ENCODE peak calls at places on chromosomes 1 and 21, in four cellular contexts. L is T-cell, J is EH, M is activated T-helper 1 cell treated with Interleukin-2 at 50 U/mL for 16 hours. Y is an unnamed sample.

GRCh38 chr1:116940809-116941640 is 31.3 kb downstream of the PTGFRN start:
- DNase-seq in L (no peak), M (no peak), J (no peak), Y (no peak)

GRCh38 chr1:84377480-84378095 is 20.7 kb upstream of the DNASE2B start:
- DNase-seq in L (no peak), M (no peak), J (peak), Y (no peak)

GRCh38 chr1:208061118-208061517 is 150.2 kb upstream of the CD34 start:
- DNase-seq in J (no peak), L (no peak), M (no peak), Y (no peak)

GRCh38 chr21:35190201-35190701 is 141.1 kb upstream of the RUNX1 start:
- DNase-seq in J (peak), M (no peak), L (no peak), Y (no peak)

GRCh38 chr1:8423702-8424538 is 106.0 kb downstream of the SLC45A1 start:
- DNase-seq in L (no peak), M (peak), J (peak), Y (peak)

GRCh38 chr1:47424336-47424982 is 8.4 kb downstream of the FOXE3 start:
- DNase-seq in J (peak), M (no peak), L (no peak), Y (no peak)

GRCh38 chr1:198497326-198498220 is 42.9 kb downstream of the ATP6V1G3 start:
- DNase-seq in L (no peak), M (no peak), J (peak), Y (no peak)

GRCh38 chr1:203612932-203613682 is 13.5 kb upstream of the ATP2B4 start:
- DNase-seq in L (no peak), J (peak), M (no peak), Y (no peak)

GRCh38 chr1:236099622-236100021 is 34.7 kb upstream of the NID1 start:
- DNase-seq in L (no peak), J (peak), M (no peak), Y (no peak)

GRCh38 chr1:227728059-227728891 is 6.8 kb downstream of the JMJD4 start:
- DNase-seq in L (no peak), J (peak), M (peak), Y (peak)

GRCh38 chr1:201779351-201779880 is 49.5 kb upstream of the IPO9 start:
- DNase-seq in M (no peak), L (no peak), J (peak), Y (no peak)

GRCh38 chr1:8205771-8206170 is 112.1 kb upstream of the SLC45A1 start:
- DNase-seq in M (no peak), J (no peak), L (no peak), Y (no peak)

GRCh38 chr1:35557118-35557610 is at the start of gene KIAA0319L:
- DNase-seq in M (no peak), L (no peak), J (peak), Y (no peak)

GRCh38 chr1:230753586-230754251 is 6.5 kb downstream of the CAPN9 start:
- DNase-seq in J (no peak), M (no peak), L (no peak), Y (peak)

GRCh38 chr21:46639489-46640386 is 4.3 kb downstream of the PRMT2 start:
- DNase-seq in J (peak), L (no peak), M (no peak), Y (peak)

GRCh38 chr1:23424171-23424959 is at the start of gene TCEA3:
- DNase-seq in J (peak), L (no peak), M (peak), Y (peak)

GRCh38 chr1:23191199-23191598 is 22.5 kb upstream of the LUZP1 start:
- DNase-seq in J (no peak), L (no peak), M (no peak), Y (no peak)

GRCh38 chr1:117363591-117364048 is 3.6 kb upstream of the MAN1A2 start:
- DNase-seq in M (no peak), L (no peak), J (no peak), Y (no peak)

GRCh38 chr21:45326169-45326833 is 38.6 kb upstream of the POFUT2 start:
- DNase-seq in M (no peak), L (no peak), J (peak), Y (no peak)

GRCh38 chr1:97832490-97832889 is 88.3 kb downstream of the DPYD start:
- DNase-seq in J (peak), L (no peak), M (no peak), Y (no peak)

GRCh38 chr1:66291047-66291864 is 242.7 kb upstream of the SGIP1 start:
- DNase-seq in L (no peak), J (peak), M (no peak), Y (no peak)

GRCh38 chr21:16535100-16535418 is 805.3 kb downstream of the USP25 start:
- DNase-seq in L (no peak), J (no peak), M (no peak), Y (no peak)

GRCh38 chr1:178939328-178939727 is 68.5 kb upstream of the ANGPTL1 start:
- DNase-seq in L (no peak), J (no peak), M (no peak), Y (no peak)

GRCh38 chr1:47189844-47190562 is at the start of gene PDZK1IP1:
- DNase-seq in J (peak), L (no peak), M (no peak), Y (no peak)

GRCh38 chr21:20276377-20276776 is 721.8 kb upstream of the NCAM2 start:
- DNase-seq in J (no peak), M (no peak), L (no peak), Y (no peak)